ENCODE peak calls at places on chromosomes 2 and 18, in five cellular contexts. One of them, this sample, is unnamed.

GRCh38 chr2:18346364-18346763 is 214.1 kb downstream of the RDH14 start:
- DNase-seq in cardiac fibroblast: peak
- DNase-seq in MCF 10A: no peak
- DNase-seq in GM10248: no peak
- DNase-seq in colonic mucosa: no peak
- DNase-seq in this sample: no peak

GRCh38 chr2:54059504-54059903 is 55.9 kb upstream of the ACYP2 start:
- DNase-seq in MCF 10A: no peak
- DNase-seq in cardiac fibroblast: no peak
- DNase-seq in GM10248: no peak
- DNase-seq in colonic mucosa: no peak
- DNase-seq in this sample: no peak

GRCh38 chr2:128454980-128455709 is 136.5 kb upstream of the HS6ST1 start:
- DNase-seq in MCF 10A: no peak
- DNase-seq in colonic mucosa: no peak
- DNase-seq in GM10248: no peak
- DNase-seq in cardiac fibroblast: no peak
- DNase-seq in this sample: no peak

GRCh38 chr18:3579701-3580100 is 129.7 kb downstream of the TGIF1 start:
- DNase-seq in MCF 10A: no peak
- DNase-seq in cardiac fibroblast: peak
- DNase-seq in GM10248: no peak
- DNase-seq in colonic mucosa: no peak
- DNase-seq in this sample: no peak

GRCh38 chr2:194819367-194819766 is 837.7 kb upstream of the SLC39A10 start:
- DNase-seq in MCF 10A: peak
- DNase-seq in cardiac fibroblast: no peak
- DNase-seq in colonic mucosa: no peak
- DNase-seq in GM10248: no peak
- DNase-seq in this sample: no peak

GRCh38 chr2:143030127-143030526 is 99.1 kb upstream of the ARHGAP15 start:
- DNase-seq in cardiac fibroblast: no peak
- DNase-seq in MCF 10A: no peak
- DNase-seq in colonic mucosa: no peak
- DNase-seq in GM10248: no peak
- DNase-seq in this sample: peak

GRCh38 chr2:240431276-240431662 is 4.2 kb upstream of the GPC1 start:
- DNase-seq in MCF 10A: no peak
- DNase-seq in GM10248: no peak
- DNase-seq in colonic mucosa: no peak
- DNase-seq in cardiac fibroblast: no peak
- DNase-seq in this sample: no peak

GRCh38 chr2:120472891-120473309 is 127.0 kb downstream of the INHBB start:
- DNase-seq in colonic mucosa: no peak
- DNase-seq in cardiac fibroblast: no peak
- DNase-seq in MCF 10A: peak
- DNase-seq in GM10248: no peak
- DNase-seq in this sample: no peak

GRCh38 chr18:48800877-48801727 is 149.7 kb downstream of the SMAD7 start:
- DNase-seq in GM10248: peak
- DNase-seq in MCF 10A: no peak
- DNase-seq in colonic mucosa: peak
- DNase-seq in cardiac fibroblast: no peak
- DNase-seq in this sample: peak

GRCh38 chr2:58313926-58314325 is 72.8 kb upstream of the FANCL start:
- DNase-seq in cardiac fibroblast: no peak
- DNase-seq in GM10248: no peak
- DNase-seq in MCF 10A: peak
- DNase-seq in colonic mucosa: no peak
- DNase-seq in this sample: no peak

GRCh38 chr2:215841175-215841816 is 172.1 kb downstream of the MREG start:
- DNase-seq in colonic mucosa: peak
- DNase-seq in cardiac fibroblast: peak
- DNase-seq in MCF 10A: no peak
- DNase-seq in GM10248: no peak
- DNase-seq in this sample: no peak

GRCh38 chr2:213105212-213105611 is 46.2 kb downstream of the IKZF2 start:
- DNase-seq in colonic mucosa: no peak
- DNase-seq in MCF 10A: no peak
- DNase-seq in GM10248: no peak
- DNase-seq in cardiac fibroblast: no peak
- DNase-seq in this sample: no peak

GRCh38 chr2:72134997-72135800 is 12.5 kb downstream of the CYP26B1 start:
- DNase-seq in GM10248: no peak
- DNase-seq in MCF 10A: no peak
- DNase-seq in cardiac fibroblast: no peak
- DNase-seq in colonic mucosa: no peak
- DNase-seq in this sample: no peak

GRCh38 chr18:49359732-49360444 is 100.6 kb downstream of the DYM start:
- DNase-seq in GM10248: peak
- DNase-seq in cardiac fibroblast: peak
- DNase-seq in colonic mucosa: no peak
- DNase-seq in MCF 10A: no peak
- DNase-seq in this sample: peak

GRCh38 chr2:121335294-121336290 is 50.6 kb upstream of the TFCP2L1 start:
- DNase-seq in GM10248: peak
- DNase-seq in colonic mucosa: no peak
- DNase-seq in cardiac fibroblast: no peak
- DNase-seq in MCF 10A: no peak
- DNase-seq in this sample: no peak

GRCh38 chr2:217166241-217166640 is 306.4 kb upstream of the TNP1 start:
- DNase-seq in GM10248: no peak
- DNase-seq in MCF 10A: peak
- DNase-seq in colonic mucosa: no peak
- DNase-seq in cardiac fibroblast: peak
- DNase-seq in this sample: no peak

GRCh38 chr18:4391859-4392258 is 63.2 kb downstream of the DLGAP1 start:
- DNase-seq in colonic mucosa: no peak
- DNase-seq in MCF 10A: no peak
- DNase-seq in GM10248: peak
- DNase-seq in cardiac fibroblast: no peak
- DNase-seq in this sample: no peak

GRCh38 chr2:150143087-150143536 is 344.4 kb downstream of the RND3 start:
- DNase-seq in colonic mucosa: no peak
- DNase-seq in MCF 10A: peak
- DNase-seq in cardiac fibroblast: peak
- DNase-seq in GM10248: no peak
- DNase-seq in this sample: no peak

GRCh38 chr18:39959839-39960238 is 1995.2 kb upstream of the PIK3C3 start:
- DNase-seq in colonic mucosa: no peak
- DNase-seq in cardiac fibroblast: no peak
- DNase-seq in MCF 10A: peak
- DNase-seq in GM10248: no peak
- DNase-seq in this sample: no peak

GRCh38 chr18:25349926-25350560 is 1.9 kb downstream of the ZNF521 start:
- DNase-seq in cardiac fibroblast: peak
- DNase-seq in GM10248: no peak
- DNase-seq in colonic mucosa: peak
- DNase-seq in MCF 10A: no peak
- DNase-seq in this sample: no peak

GRCh38 chr18:23921716-23922285 is 92.8 kb upstream of the TTC39C start:
- DNase-seq in cardiac fibroblast: no peak
- DNase-seq in colonic mucosa: no peak
- DNase-seq in MCF 10A: no peak
- DNase-seq in GM10248: no peak
- DNase-seq in this sample: no peak

GRCh38 chr2:180614776-180615175 is 365.6 kb upstream of the UBE2E3 start:
- DNase-seq in GM10248: no peak
- DNase-seq in MCF 10A: no peak
- DNase-seq in colonic mucosa: no peak
- DNase-seq in cardiac fibroblast: no peak
- DNase-seq in this sample: no peak

GRCh38 chr2:64859208-64860161 is 129.7 kb upstream of the SLC1A4 start:
- DNase-seq in cardiac fibroblast: peak
- DNase-seq in MCF 10A: peak
- DNase-seq in colonic mucosa: peak
- DNase-seq in GM10248: peak
- DNase-seq in this sample: peak

DNA sequence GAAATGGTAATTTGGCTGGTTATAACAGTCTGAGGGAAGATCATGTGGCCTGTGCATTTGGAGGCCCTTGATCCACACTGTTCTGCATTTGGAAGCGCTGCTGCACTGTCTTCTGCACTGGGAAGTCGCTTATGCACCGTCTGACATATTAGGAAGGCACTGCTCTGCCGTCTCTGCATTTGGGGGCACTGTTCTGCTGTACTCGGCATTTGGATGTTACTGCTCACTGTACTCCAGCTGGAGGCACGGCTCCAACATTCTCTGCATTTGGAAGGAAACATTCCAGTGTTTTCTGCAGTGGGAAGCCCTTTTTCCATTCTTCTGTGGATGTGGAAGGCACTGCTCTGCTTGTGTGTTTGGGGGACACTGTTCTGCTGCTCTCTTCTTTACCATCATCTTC is 9.6 kb upstream of the PROM2 start:
- DNase-seq in cardiac fibroblast: peak
- DNase-seq in GM10248: no peak
- DNase-seq in MCF 10A: no peak
- DNase-seq in colonic mucosa: no peak
- DNase-seq in this sample: no peak
- TF ChIP-seq CTCF in cardiac fibroblast: no peak
- TF ChIP-seq CTCF in GM10248: no peak
- TF ChIP-seq CTCF in MCF 10A: no peak
- TF ChIP-seq CTCF in colonic mucosa: no peak
- TF ChIP-seq CTCF in this sample: no peak

GRCh38 chr18:54316071-54316820 is 41.4 kb downstream of the STARD6 start:
- DNase-seq in MCF 10A: no peak
- DNase-seq in cardiac fibroblast: no peak
- DNase-seq in colonic mucosa: no peak
- DNase-seq in GM10248: no peak
- DNase-seq in this sample: no peak
- TF ChIP-seq CTCF in MCF 10A: no peak
- TF ChIP-seq CTCF in cardiac fibroblast: peak
- TF ChIP-seq CTCF in colonic mucosa: no peak
- TF ChIP-seq CTCF in GM10248: no peak
- TF ChIP-seq CTCF in this sample: no peak

GRCh38 chr2:173217106-173217840 is 137.4 kb upstream of the CDCA7 start:
- DNase-seq in MCF 10A: no peak
- DNase-seq in colonic mucosa: no peak
- DNase-seq in cardiac fibroblast: no peak
- DNase-seq in GM10248: no peak
- DNase-seq in this sample: no peak

GRCh38 chr2:173216055-173216454 is 138.6 kb upstream of the CDCA7 start:
- DNase-seq in cardiac fibroblast: no peak
- DNase-seq in colonic mucosa: no peak
- DNase-seq in MCF 10A: no peak
- DNase-seq in GM10248: no peak
- DNase-seq in this sample: no peak

GRCh38 chr2:173218331-173219056 is 136.2 kb upstream of the CDCA7 start:
- DNase-seq in colonic mucosa: no peak
- DNase-seq in MCF 10A: no peak
- DNase-seq in GM10248: no peak
- DNase-seq in cardiac fibroblast: peak
- DNase-seq in this sample: no peak

GRCh38 chr2:173215316-173215715 is 139.4 kb upstream of the CDCA7 start:
- DNase-seq in GM10248: no peak
- DNase-seq in cardiac fibroblast: no peak
- DNase-seq in MCF 10A: no peak
- DNase-seq in colonic mucosa: no peak
- DNase-seq in this sample: no peak

GRCh38 chr2:173216668-173217067 is 138.0 kb upstream of the CDCA7 start:
- DNase-seq in cardiac fibroblast: no peak
- DNase-seq in GM10248: no peak
- DNase-seq in MCF 10A: no peak
- DNase-seq in colonic mucosa: no peak
- DNase-seq in this sample: no peak
- TF ChIP-seq CTCF in cardiac fibroblast: no peak
- TF ChIP-seq CTCF in GM10248: no peak
- TF ChIP-seq CTCF in MCF 10A: no peak
- TF ChIP-seq CTCF in colonic mucosa: no peak
- TF ChIP-seq CTCF in this sample: no peak

DNA sequence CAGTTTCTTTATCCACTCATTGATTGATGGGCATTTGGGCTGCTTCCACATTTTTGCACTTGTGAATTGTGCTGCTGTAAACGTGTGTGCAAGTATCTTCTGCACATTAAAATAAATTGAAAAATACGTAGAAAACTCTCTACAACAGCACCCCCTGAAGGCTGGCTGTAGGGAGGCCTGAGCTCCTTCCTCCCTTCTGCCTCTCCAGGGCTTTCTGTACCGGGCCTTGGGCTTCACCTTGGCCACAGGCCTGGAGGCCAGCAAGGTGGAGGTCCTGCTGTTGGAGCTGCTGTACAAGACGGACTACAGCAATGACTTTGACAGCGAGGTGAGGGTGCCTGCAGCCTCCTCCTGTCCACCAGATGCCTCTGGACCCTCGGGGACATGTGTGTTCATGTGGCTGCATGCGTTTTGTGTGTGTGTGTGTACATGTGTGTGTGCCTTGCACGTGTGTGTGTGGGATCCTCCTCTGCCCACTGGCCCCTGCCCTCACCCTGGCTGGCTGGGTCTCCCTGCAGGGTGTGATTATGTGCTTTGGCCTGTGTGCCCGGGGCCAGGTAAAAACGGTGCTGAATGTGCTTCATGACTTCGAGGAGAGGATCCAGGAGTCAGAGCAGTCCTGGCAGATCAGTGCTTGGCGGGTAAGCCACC is 29.2 kb downstream of the MROH2A start:
- DNase-seq in colonic mucosa: no peak
- DNase-seq in GM10248: no peak
- DNase-seq in MCF 10A: peak
- DNase-seq in cardiac fibroblast: no peak
- DNase-seq in this sample: no peak
- TF ChIP-seq CTCF in colonic mucosa: no peak
- TF ChIP-seq CTCF in GM10248: no peak
- TF ChIP-seq CTCF in MCF 10A: no peak
- TF ChIP-seq CTCF in cardiac fibroblast: no peak
- TF ChIP-seq CTCF in this sample: no peak

This sample was measured in B cell.